ENCODE peak calls at places on chromosomes 12 and 14, in seven cellular contexts. One of them, this sample, is unnamed.

GRCh38 chr12:34389378-34390170 is 367.3 kb downstream of the ALG10 start:
- DNase-seq in epithelial cell of proximal tubule: no peak
- DNase-seq in stomach: no peak
- DNase-seq in GM12865: no peak
- DNase-seq in WTC11: no peak
- DNase-seq in small intestine: no peak
- DNase-seq in A549: no peak
- DNase-seq in this sample: no peak

GRCh38 chr12:7645395-7646177 is 20.1 kb downstream of the APOBEC1 start:
- DNase-seq in epithelial cell of proximal tubule: no peak
- DNase-seq in GM12865: peak
- DNase-seq in small intestine: peak
- DNase-seq in WTC11: peak
- DNase-seq in A549: peak
- DNase-seq in stomach: no peak
- DNase-seq in this sample: peak

GRCh38 chr12:118743896-118744700 is 237.2 kb upstream of the SRRM4 start:
- DNase-seq in stomach: no peak
- DNase-seq in GM12865: no peak
- DNase-seq in A549: no peak
- DNase-seq in small intestine: no peak
- DNase-seq in epithelial cell of proximal tubule: no peak
- DNase-seq in WTC11: no peak
- DNase-seq in this sample: no peak

GRCh38 chr12:124531281-124531745 is 36.1 kb downstream of the NCOR2 start:
- DNase-seq in small intestine: no peak
- DNase-seq in stomach: no peak
- DNase-seq in GM12865: no peak
- DNase-seq in WTC11: no peak
- DNase-seq in A549: no peak
- DNase-seq in epithelial cell of proximal tubule: no peak
- DNase-seq in this sample: peak

GRCh38 chr14:73644531-73645247 is at the start of gene DNAL1:
- DNase-seq in GM12865: peak
- DNase-seq in stomach: peak
- DNase-seq in epithelial cell of proximal tubule: no peak
- DNase-seq in A549: peak
- DNase-seq in WTC11: peak
- DNase-seq in small intestine: peak
- DNase-seq in this sample: peak

GRCh38 chr12:54082402-54082892 is 28.8 kb downstream of the HOXC4 start:
- DNase-seq in epithelial cell of proximal tubule: no peak
- DNase-seq in GM12865: no peak
- DNase-seq in A549: no peak
- DNase-seq in small intestine: peak
- DNase-seq in stomach: peak
- DNase-seq in WTC11: peak
- DNase-seq in this sample: peak

GRCh38 chr14:95547626-95548327 is 12.9 kb downstream of the GLRX5 start:
- DNase-seq in small intestine: no peak
- DNase-seq in epithelial cell of proximal tubule: no peak
- DNase-seq in WTC11: no peak
- DNase-seq in stomach: no peak
- DNase-seq in A549: no peak
- DNase-seq in GM12865: no peak
- DNase-seq in this sample: peak

GRCh38 chr12:114743799-114744198 is 59.8 kb upstream of the TBX3 start:
- DNase-seq in A549: no peak
- DNase-seq in GM12865: no peak
- DNase-seq in WTC11: no peak
- DNase-seq in epithelial cell of proximal tubule: no peak
- DNase-seq in stomach: no peak
- DNase-seq in small intestine: no peak
- DNase-seq in this sample: no peak

GRCh38 chr14:68423686-68424085 is 369.2 kb downstream of the ZFP36L1 start:
- DNase-seq in small intestine: no peak
- DNase-seq in GM12865: no peak
- DNase-seq in WTC11: no peak
- DNase-seq in A549: no peak
- DNase-seq in epithelial cell of proximal tubule: no peak
- DNase-seq in stomach: no peak
- DNase-seq in this sample: no peak

GRCh38 chr14:53956427-53957201 is at the start of gene BMP4:
- DNase-seq in A549: peak
- DNase-seq in stomach: peak
- DNase-seq in epithelial cell of proximal tubule: no peak
- DNase-seq in small intestine: peak
- DNase-seq in WTC11: peak
- DNase-seq in GM12865: peak
- DNase-seq in this sample: no peak

GRCh38 chr14:48129472-48129871 is 454.1 kb upstream of the MDGA2 start:
- DNase-seq in epithelial cell of proximal tubule: no peak
- DNase-seq in WTC11: no peak
- DNase-seq in small intestine: no peak
- DNase-seq in GM12865: no peak
- DNase-seq in A549: no peak
- DNase-seq in stomach: no peak
- DNase-seq in this sample: no peak

GRCh38 chr12:75291014-75291413 is 39.1 kb downstream of the CAPS2 start:
- DNase-seq in stomach: no peak
- DNase-seq in small intestine: no peak
- DNase-seq in WTC11: no peak
- DNase-seq in GM12865: no peak
- DNase-seq in epithelial cell of proximal tubule: no peak
- DNase-seq in A549: no peak
- DNase-seq in this sample: no peak

GRCh38 chr12:94240171-94240570 is 91.8 kb downstream of the PLXNC1 start:
- DNase-seq in epithelial cell of proximal tubule: no peak
- DNase-seq in GM12865: peak
- DNase-seq in stomach: no peak
- DNase-seq in A549: no peak
- DNase-seq in small intestine: no peak
- DNase-seq in WTC11: no peak
- DNase-seq in this sample: no peak

GRCh38 chr14:31945074-31945613 is 132.0 kb upstream of the ARHGAP5 start:
- DNase-seq in stomach: no peak
- DNase-seq in A549: peak
- DNase-seq in epithelial cell of proximal tubule: no peak
- DNase-seq in small intestine: peak
- DNase-seq in WTC11: no peak
- DNase-seq in GM12865: peak
- DNase-seq in this sample: no peak

GRCh38 chr14:79856357-79856756 is 354.9 kb downstream of the DIO2 start:
- DNase-seq in WTC11: no peak
- DNase-seq in GM12865: no peak
- DNase-seq in epithelial cell of proximal tubule: no peak
- DNase-seq in A549: no peak
- DNase-seq in small intestine: no peak
- DNase-seq in stomach: no peak
- DNase-seq in this sample: no peak

GRCh38 chr12:123976227-123976826 is 3.3 kb downstream of the ZNF664 start:
- DNase-seq in small intestine: no peak
- DNase-seq in stomach: no peak
- DNase-seq in A549: no peak
- DNase-seq in epithelial cell of proximal tubule: no peak
- DNase-seq in GM12865: no peak
- DNase-seq in WTC11: no peak
- DNase-seq in this sample: no peak

GRCh38 chr14:28772613-28773012 is 6.0 kb downstream of the FOXG1 start:
- DNase-seq in stomach: no peak
- DNase-seq in epithelial cell of proximal tubule: no peak
- DNase-seq in WTC11: no peak
- DNase-seq in small intestine: no peak
- DNase-seq in GM12865: peak
- DNase-seq in A549: no peak
- DNase-seq in this sample: no peak

GRCh38 chr12:77433799-77434198 is 368.4 kb upstream of the E2F7 start:
- DNase-seq in A549: no peak
- DNase-seq in WTC11: no peak
- DNase-seq in epithelial cell of proximal tubule: no peak
- DNase-seq in small intestine: no peak
- DNase-seq in GM12865: no peak
- DNase-seq in stomach: no peak
- DNase-seq in this sample: no peak

GRCh38 chr12:125140239-125140917 is 75.1 kb downstream of the AACS start:
- DNase-seq in small intestine: no peak
- DNase-seq in epithelial cell of proximal tubule: no peak
- DNase-seq in WTC11: peak
- DNase-seq in A549: peak
- DNase-seq in stomach: no peak
- DNase-seq in GM12865: no peak
- DNase-seq in this sample: no peak

GRCh38 chr12:94617101-94617500 is 33.3 kb downstream of the TMCC3 start:
- DNase-seq in WTC11: no peak
- DNase-seq in small intestine: no peak
- DNase-seq in epithelial cell of proximal tubule: no peak
- DNase-seq in A549: no peak
- DNase-seq in stomach: no peak
- DNase-seq in GM12865: no peak
- DNase-seq in this sample: no peak

GRCh38 chr14:61533513-61534255 is 161.6 kb upstream of the HIF1A start:
- DNase-seq in WTC11: no peak
- DNase-seq in GM12865: no peak
- DNase-seq in small intestine: peak
- DNase-seq in A549: no peak
- DNase-seq in stomach: no peak
- DNase-seq in epithelial cell of proximal tubule: no peak
- DNase-seq in this sample: no peak

GRCh38 chr12:8156416-8156815 is 399 bp upstream of the ZNF705A start:
- DNase-seq in GM12865: no peak
- DNase-seq in stomach: no peak
- DNase-seq in WTC11: no peak
- DNase-seq in epithelial cell of proximal tubule: no peak
- DNase-seq in small intestine: no peak
- DNase-seq in A549: no peak
- DNase-seq in this sample: no peak

GRCh38 chr14:72801381-72801812 is 92.5 kb downstream of the DPF3 start:
- DNase-seq in WTC11: no peak
- DNase-seq in epithelial cell of proximal tubule: peak
- DNase-seq in A549: peak
- DNase-seq in stomach: no peak
- DNase-seq in GM12865: peak
- DNase-seq in small intestine: no peak
- DNase-seq in this sample: no peak

GRCh38 chr12:116766285-116766684 is 28.2 kb downstream of the RNFT2 start:
- DNase-seq in GM12865: no peak
- DNase-seq in epithelial cell of proximal tubule: no peak
- DNase-seq in stomach: no peak
- DNase-seq in WTC11: no peak
- DNase-seq in small intestine: no peak
- DNase-seq in A549: no peak
- DNase-seq in this sample: no peak

GRCh38 chr12:32437095-32437515 is 37.7 kb downstream of the FGD4 start:
- DNase-seq in epithelial cell of proximal tubule: peak
- DNase-seq in small intestine: no peak
- DNase-seq in GM12865: no peak
- DNase-seq in A549: peak
- DNase-seq in WTC11: no peak
- DNase-seq in stomach: no peak
- DNase-seq in this sample: no peak

GRCh38 chr12:47755655-47756562 is 2.8 kb downstream of the RAPGEF3 start:
- DNase-seq in stomach: peak
- DNase-seq in GM12865: peak
- DNase-seq in A549: no peak
- DNase-seq in small intestine: peak
- DNase-seq in epithelial cell of proximal tubule: no peak
- DNase-seq in WTC11: no peak
- DNase-seq in this sample: no peak

GRCh38 chr14:100334904-100335303 is 11.8 kb downstream of the SLC25A47 start:
- DNase-seq in GM12865: no peak
- DNase-seq in WTC11: no peak
- DNase-seq in A549: no peak
- DNase-seq in small intestine: no peak
- DNase-seq in epithelial cell of proximal tubule: no peak
- DNase-seq in stomach: no peak
- DNase-seq in this sample: no peak

GRCh38 chr14:71497645-71498086 is 434.6 kb upstream of the RGS6 start:
- DNase-seq in stomach: no peak
- DNase-seq in WTC11: no peak
- DNase-seq in epithelial cell of proximal tubule: no peak
- DNase-seq in GM12865: peak
- DNase-seq in A549: no peak
- DNase-seq in small intestine: no peak
- DNase-seq in this sample: no peak

GRCh38 chr12:96036765-96037455 is 1.5 kb upstream of the LTA4H start:
- DNase-seq in A549: no peak
- DNase-seq in small intestine: no peak
- DNase-seq in GM12865: no peak
- DNase-seq in stomach: no peak
- DNase-seq in WTC11: no peak
- DNase-seq in epithelial cell of proximal tubule: no peak
- DNase-seq in this sample: no peak

GRCh38 chr12:4278582-4278939 is 5.0 kb downstream of the CCND2 start:
- DNase-seq in WTC11: no peak
- DNase-seq in A549: no peak
- DNase-seq in stomach: no peak
- DNase-seq in GM12865: no peak
- DNase-seq in small intestine: peak
- DNase-seq in epithelial cell of proximal tubule: no peak
- DNase-seq in this sample: no peak

GRCh38 chr12:32448581-32448980 is 49.2 kb downstream of the FGD4 start:
- DNase-seq in small intestine: no peak
- DNase-seq in GM12865: no peak
- DNase-seq in WTC11: no peak
- DNase-seq in A549: no peak
- DNase-seq in epithelial cell of proximal tubule: no peak
- DNase-seq in stomach: no peak
- DNase-seq in this sample: no peak

GRCh38 chr12:77878901-77879300 is 48.2 kb downstream of the NAV3 start:
- DNase-seq in GM12865: no peak
- DNase-seq in epithelial cell of proximal tubule: no peak
- DNase-seq in small intestine: no peak
- DNase-seq in WTC11: no peak
- DNase-seq in A549: no peak
- DNase-seq in stomach: no peak
- DNase-seq in this sample: no peak

GRCh38 chr14:68800361-68800760 is 7.5 kb upstream of the ZFP36L1 start:
- DNase-seq in epithelial cell of proximal tubule: no peak
- DNase-seq in A549: no peak
- DNase-seq in stomach: no peak
- DNase-seq in WTC11: no peak
- DNase-seq in GM12865: no peak
- DNase-seq in small intestine: no peak
- DNase-seq in this sample: no peak

GRCh38 chr12:116365606-116366455 is 88.3 kb upstream of the MED13L start:
- DNase-seq in A549: no peak
- DNase-seq in GM12865: no peak
- DNase-seq in small intestine: peak
- DNase-seq in epithelial cell of proximal tubule: peak
- DNase-seq in WTC11: no peak
- DNase-seq in stomach: no peak
- DNase-seq in this sample: no peak

GRCh38 chr12:6921539-6921938 is 6.2 kb upstream of the ATN1 start:
- DNase-seq in GM12865: no peak
- DNase-seq in WTC11: no peak
- DNase-seq in A549: no peak
- DNase-seq in epithelial cell of proximal tubule: no peak
- DNase-seq in small intestine: no peak
- DNase-seq in stomach: no peak
- DNase-seq in this sample: no peak

GRCh38 chr12:79121486-79121885 is 256.9 kb downstream of the SYT1 start:
- DNase-seq in WTC11: peak
- DNase-seq in small intestine: no peak
- DNase-seq in epithelial cell of proximal tubule: no peak
- DNase-seq in A549: peak
- DNase-seq in GM12865: peak
- DNase-seq in stomach: no peak
- DNase-seq in this sample: peak

GRCh38 chr12:109489016-109489954 is 11.9 kb downstream of the UBE3B start:
- DNase-seq in epithelial cell of proximal tubule: no peak
- DNase-seq in small intestine: no peak
- DNase-seq in WTC11: no peak
- DNase-seq in GM12865: no peak
- DNase-seq in A549: no peak
- DNase-seq in stomach: no peak
- DNase-seq in this sample: no peak

GRCh38 chr14:93975791-93976476 is 436 bp downstream of the ASB2 start:
- DNase-seq in epithelial cell of proximal tubule: no peak
- DNase-seq in stomach: no peak
- DNase-seq in GM12865: peak
- DNase-seq in WTC11: no peak
- DNase-seq in small intestine: no peak
- DNase-seq in A549: no peak
- DNase-seq in this sample: no peak